ENCODE peak calls at places on chromosomes 4 and X, in six cellular contexts. F is AG04450, T is NB4, J is cardiac fibroblast, E is endodermal cell, K is testis. H is an unnamed sample.

GRCh38 chrX:13816899-13817298 is at the start of gene GPM6B:
- DNase-seq in F (no peak), T (no peak), J (no peak), E (no peak), K (no peak), H (no peak)

GRCh38 chrX:103329991-103330390 is at the start of gene TCEAL7:
- DNase-seq in F (no peak), T (no peak), J (peak; percentile 32), E (no peak), K (peak; percentile 48), H (no peak)

GRCh38 chrX:154136627-154137161 is 7.3 kb upstream of the OPN1LW start:
- DNase-seq in F (no peak), T (peak; percentile 77), J (peak; percentile 60), E (peak; percentile 93), K (peak; percentile 75), H (peak; percentile 33)

GRCh38 chrX:307261-308111 is 11.1 kb downstream of the GTPBP6 start:
- DNase-seq in F (no peak), T (no peak), J (no peak), E (no peak), K (no peak), H (no peak)

GRCh38 chrX:109475174-109475891 is 6.6 kb downstream of the GUCY2F start:
- DNase-seq in F (peak; percentile 2), T (peak; percentile 58), J (peak; percentile 56), E (peak; percentile 93), K (peak; percentile 55), H (peak; percentile 45)

GRCh38 chrX:19673334-19674040 is 158.2 kb upstream of the MAP3K15 start:
- DNase-seq in F (peak; percentile 85), T (peak; percentile 57), J (peak; percentile 95), E (no peak), K (peak; percentile 27), H (peak; percentile 89)

GRCh38 chr4:76659103-76659490 is 224.1 kb downstream of the SHROOM3 start:
- DNase-seq in F (peak; percentile 23), T (no peak), J (no peak), E (no peak), K (no peak), H (no peak)

GRCh38 chr4:86256086-86256485 is 103.8 kb downstream of the MAPK10 start:
- DNase-seq in F (no peak), T (no peak), J (no peak), E (no peak), K (no peak), H (no peak)

GRCh38 chrX:141405486-141405877 is 163.2 kb upstream of the SPANXC start:
- DNase-seq in F (no peak), T (no peak), J (peak; percentile 10), E (no peak), K (no peak), H (peak; percentile 71)

GRCh38 chr4:7120341-7120740 is 52.5 kb upstream of the GRPEL1 start:
- DNase-seq in F (no peak), T (peak; percentile 41), J (no peak), E (no peak), K (peak; percentile 53), H (no peak)

GRCh38 chrX:86946569-86946968 is 571.0 kb upstream of the KLHL4 start:
- DNase-seq in F (no peak), T (peak; percentile 38), J (peak; percentile 11), E (peak; percentile 57), K (no peak), H (peak; percentile 30)

GRCh38 chrX:19889582-19890342 is 2.4 kb upstream of the SH3KBP1 start:
- DNase-seq in F (peak; percentile 41), T (peak; percentile 42), J (peak; percentile 64), E (peak; percentile 58), K (peak; percentile 51), H (peak; percentile 82)

GRCh38 chrX:34126011-34126410 is 6.1 kb downstream of the FAM47A start:
- DNase-seq in F (no peak), T (no peak), J (no peak), E (no peak), K (no peak), H (no peak)

DNA sequence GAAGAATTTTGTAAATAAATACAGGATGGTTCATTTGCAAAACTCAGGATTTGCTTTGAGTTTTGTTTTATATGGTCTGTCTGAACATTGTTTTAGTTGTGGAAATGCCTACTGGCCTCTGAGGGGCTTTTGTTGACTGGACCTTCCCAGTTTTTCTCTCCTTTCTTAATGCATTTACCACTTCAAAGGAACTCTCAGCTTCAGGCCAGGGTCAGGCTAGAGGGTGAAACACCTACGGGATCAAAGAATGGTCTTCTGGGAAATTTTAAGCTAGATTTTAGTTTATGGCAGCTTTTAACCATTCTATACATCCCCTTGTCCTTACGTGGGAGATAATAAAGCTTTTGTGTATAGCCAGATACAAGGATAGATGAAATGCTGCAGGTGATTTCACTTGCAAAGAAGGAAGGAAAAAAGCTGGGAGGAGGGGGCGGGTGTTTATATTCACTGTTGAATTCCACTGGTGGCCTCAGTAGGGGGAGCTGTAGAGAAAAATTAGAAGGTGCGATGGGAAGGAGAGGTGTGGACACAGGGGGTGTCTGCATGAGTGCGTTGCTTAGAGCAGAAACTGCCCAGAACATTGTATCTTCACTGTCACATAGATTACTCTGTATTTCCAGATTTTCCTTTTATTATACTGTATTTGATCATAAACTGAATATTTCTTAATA is 151.8 kb downstream of the TSPAN5 start:
- DNase-seq in F (no peak), T (peak; percentile 32), J (no peak), E (peak; percentile 85), K (no peak), H (no peak)
- TF ChIP-seq CTCF in F (peak; percentile 20), T (peak; percentile 40), J (peak; percentile 17), E (peak; percentile 81), K (no peak), H (peak; percentile 21)

DNA sequence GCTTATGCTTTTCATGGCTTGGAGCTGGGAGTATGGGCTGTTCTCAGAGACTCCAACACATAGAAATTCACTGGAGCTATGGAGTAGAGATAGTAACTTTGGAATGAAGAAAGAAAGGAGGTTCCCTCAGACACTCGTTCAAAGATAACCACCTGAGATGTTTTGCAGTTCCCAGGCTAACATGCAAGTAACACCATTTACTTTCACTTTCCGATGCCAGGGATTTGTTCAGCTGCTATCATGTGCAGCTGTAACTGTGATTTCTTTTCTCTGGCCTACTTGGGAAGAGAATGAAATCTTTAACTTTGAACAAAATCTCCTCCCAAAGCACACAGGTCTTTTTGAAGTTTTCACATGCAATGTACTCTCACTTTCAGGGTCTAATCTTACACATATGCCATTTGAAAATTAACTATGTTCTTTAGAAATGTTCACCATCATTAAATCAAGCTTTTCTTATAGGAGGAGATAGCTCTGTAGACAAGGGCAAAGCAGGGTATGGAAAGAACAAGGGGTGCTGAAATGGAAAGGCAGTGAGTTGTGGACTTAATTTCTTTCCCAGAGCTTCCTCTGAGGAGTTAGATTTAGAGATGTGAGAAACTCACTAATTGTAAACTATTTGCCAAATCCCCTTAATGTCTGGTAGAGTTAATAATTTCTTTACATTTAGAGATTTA is 514.3 kb downstream of the PDHA2 start:
- DNase-seq in F (no peak), T (no peak), J (peak; percentile 50), E (no peak), K (no peak), H (no peak)
- H3K4me3 ChIP-seq in F (no peak overlapping the region), T (no peak overlapping the region), J (no peak overlapping the region), E (no peak overlapping the region), K (no peak overlapping the region), H (no peak overlapping the region)

GRCh38 chr4:145154573-145154972 is 25.8 kb downstream of the OTUD4 start:
- DNase-seq in F (no peak), T (no peak), J (peak; percentile 59), E (peak; percentile 65), K (peak; percentile 43), H (no peak)
- TF ChIP-seq CTCF in F (peak; percentile 59), T (peak; percentile 21), J (peak; percentile 65), E (peak; percentile 71), K (peak; percentile 36), H (peak; percentile 40)

GRCh38 chr4:81469774-81470455 is 1.8 kb downstream of the RASGEF1B start:
- DNase-seq in F (no peak), T (no peak), J (no peak), E (no peak), K (no peak), H (no peak)

GRCh38 chr4:81468685-81469084 is 3.0 kb downstream of the RASGEF1B start:
- DNase-seq in F (no peak), T (no peak), J (no peak), E (no peak), K (no peak), H (no peak)

GRCh38 chr4:81465668-81466357 is 5.9 kb downstream of the RASGEF1B start:
- DNase-seq in F (no peak), T (no peak), J (no peak), E (no peak), K (no peak), H (no peak)

GRCh38 chr4:81467672-81467964 is 4.1 kb downstream of the RASGEF1B start:
- DNase-seq in F (no peak), T (no peak), J (no peak), E (no peak), K (no peak), H (no peak)

GRCh38 chr4:81466841-81467671 is 4.7 kb downstream of the RASGEF1B start:
- DNase-seq in F (peak; percentile 32), T (peak; percentile 73), J (peak; percentile 82), E (peak; percentile 90), K (peak; percentile 89), H (peak; percentile 85)
- H3K4me3 ChIP-seq in F (no peak overlapping the region), T (no peak overlapping the region), J (no peak overlapping the region), E (peak overlapping the region; percentile 32), K (no peak overlapping the region), H (no peak overlapping the region)

GRCh38 chrX:56783450-56783831 is 54.4 kb downstream of the NBDY start:
- DNase-seq in F (no peak), T (no peak), J (no peak), E (peak; percentile 68), K (no peak), H (no peak)
- TF ChIP-seq CTCF in F (no peak), T (no peak), J (no peak), E (peak; percentile 38), K (no peak), H (no peak)

GRCh38 chr4:41359836-41360213 is 103.1 kb downstream of the UCHL1 start:
- DNase-seq in F (no peak), T (no peak), J (no peak), E (no peak), K (no peak), H (no peak)
- H3K4me3 ChIP-seq in F (no peak overlapping the region), T (no peak overlapping the region), J (peak overlapping the region; percentile 55), E (peak overlapping the region; percentile 80), K (peak overlapping the region; percentile 62), H (no peak overlapping the region)

DNA sequence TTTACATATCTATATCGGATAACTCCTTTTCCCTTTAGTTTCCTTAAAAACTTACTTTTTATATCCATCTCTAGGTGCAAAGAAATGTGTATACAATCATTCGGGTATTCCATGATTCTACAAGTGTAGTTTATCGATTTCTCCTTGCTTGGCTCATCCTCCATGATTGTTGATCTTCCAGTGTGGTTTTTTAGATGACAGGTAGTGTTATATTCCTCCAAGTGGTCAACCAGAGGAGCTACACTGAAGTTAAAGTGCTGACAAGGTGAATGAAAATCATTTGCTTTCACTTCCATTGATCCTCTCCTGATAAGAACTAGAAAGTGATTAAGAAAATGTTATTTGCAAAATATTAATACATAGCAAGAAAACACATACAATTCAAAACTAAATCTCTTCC is 38.5 kb downstream of the TMEM156 start:
- DNase-seq in F (no peak), T (no peak), J (no peak), E (no peak), K (no peak), H (no peak)
- TF ChIP-seq CTCF in F (peak; percentile 27), T (no peak), J (no peak), E (peak; percentile 55), K (no peak), H (no peak)

H was measured in epithelial cell of esophagus.